ENCODE peak calls at places on chromosomes 13 and 19, in eight cellular contexts. I is RWPE1, W is endothelial cell, A is Peyer's patch, T is AG09309, M is ovary, H is GM23338, U is colonic mucosa. X is an unnamed sample.

GRCh38 chr13:20721454-20722357 is 18.2 kb downstream of the IL17D start:
- DNase-seq in I (peak), W (peak), A (no peak), T (no peak), M (peak), H (peak), U (peak), X (peak)

GRCh38 chr19:44607917-44608316 is 5.4 kb upstream of the IGSF23 start:
- DNase-seq in I (no peak), W (no peak), A (no peak), T (no peak), M (no peak), H (no peak), U (no peak), X (no peak)

GRCh38 chr19:55454787-55455243 is 6.6 kb downstream of the ISOC2 start:
- DNase-seq in I (peak), W (peak), A (no peak), T (no peak), M (no peak), H (peak), U (no peak), X (peak)

GRCh38 chr13:40445557-40445990 is 220.9 kb downstream of the FOXO1 start:
- DNase-seq in I (peak), W (peak), A (no peak), T (no peak), M (no peak), H (peak), U (peak), X (peak)

GRCh38 chr19:19527674-19528625 is 761 bp upstream of the YJEFN3 start:
- DNase-seq in I (no peak), W (no peak), A (no peak), T (no peak), M (no peak), H (peak), U (no peak), X (no peak)

GRCh38 chr13:97257800-97258799 is 36.0 kb downstream of the MBNL2 start:
- DNase-seq in I (peak), W (peak), A (no peak), T (peak), M (peak), H (peak), U (no peak), X (peak)

GRCh38 chr13:113137656-113138292 is 15.2 kb downstream of the F10 start:
- DNase-seq in I (no peak), W (no peak), A (no peak), T (no peak), M (no peak), H (no peak), U (no peak), X (no peak)

GRCh38 chr19:51370230-51370629 is 1.4 kb upstream of the CLDND2 start:
- DNase-seq in I (no peak), W (no peak), A (no peak), T (no peak), M (no peak), H (no peak), U (no peak), X (no peak)

GRCh38 chr13:99556867-99557443 is 55.7 kb downstream of the TM9SF2 start:
- DNase-seq in I (no peak), W (no peak), A (no peak), T (no peak), M (no peak), H (no peak), U (no peak), X (no peak)

GRCh38 chr13:50387124-50387581 is 371.9 kb downstream of the KCNRG start:
- DNase-seq in I (no peak), W (no peak), A (no peak), T (no peak), M (peak), H (peak), U (peak), X (peak)

GRCh38 chr13:55230570-55230908 is 1910.2 kb upstream of the PRR20A start:
- DNase-seq in I (peak), W (no peak), A (no peak), T (no peak), M (no peak), H (peak), U (no peak), X (no peak)
- TF ChIP-seq CTCF in I (no peak), W (no peak), A (no peak), T (no peak), M (no peak), H (peak), U (no peak), X (no peak)

DNA sequence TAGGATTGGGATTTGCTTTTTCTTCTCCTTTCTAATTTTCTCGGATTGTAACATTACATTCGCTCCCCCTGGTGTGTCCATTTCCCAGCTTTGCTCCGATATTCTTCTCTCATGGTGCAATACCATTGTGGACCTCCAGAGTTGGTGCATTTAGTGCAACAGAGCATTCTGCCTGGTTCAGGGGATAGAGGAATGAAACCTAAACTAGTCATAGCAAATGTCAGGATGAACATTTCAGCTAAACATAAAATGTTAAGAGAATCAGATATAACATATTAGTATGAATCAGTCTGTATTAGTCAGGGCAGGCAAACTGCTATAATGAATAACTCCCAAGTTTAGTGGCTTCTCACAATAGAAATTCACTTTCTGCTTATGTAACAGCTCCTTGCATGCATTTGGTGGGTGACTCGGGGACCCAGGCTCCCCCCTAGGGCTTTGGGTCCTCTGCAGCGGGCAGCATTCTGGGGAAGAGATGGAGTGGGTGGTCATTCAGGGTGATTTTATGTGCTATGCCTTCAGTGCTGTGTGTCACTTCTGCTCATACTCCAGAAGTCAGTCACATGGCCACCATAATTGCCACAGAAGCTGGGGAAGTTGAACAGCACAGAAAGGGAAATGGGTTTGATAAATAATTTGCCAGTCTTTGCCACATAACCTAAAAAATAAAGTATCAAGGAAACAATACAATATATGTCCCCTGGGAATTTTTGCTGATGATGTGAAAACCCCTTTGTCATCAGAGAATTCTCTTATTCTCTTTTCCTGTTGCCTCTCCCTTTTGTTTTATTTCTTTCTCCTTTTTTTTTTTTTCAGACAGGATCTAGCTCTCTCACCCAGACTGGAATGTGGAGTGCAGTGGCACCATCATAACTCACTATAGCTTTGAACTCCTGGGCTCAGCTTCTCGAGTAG is 111.0 kb downstream of the HSPH1 start:
- DNase-seq in I (no peak), W (no peak), A (no peak), T (no peak), M (no peak), H (no peak), U (no peak), X (no peak)
- TF ChIP-seq CTCF in I (no peak), W (no peak), A (no peak), T (peak), M (no peak), H (no peak), U (no peak), X (peak)

DNA sequence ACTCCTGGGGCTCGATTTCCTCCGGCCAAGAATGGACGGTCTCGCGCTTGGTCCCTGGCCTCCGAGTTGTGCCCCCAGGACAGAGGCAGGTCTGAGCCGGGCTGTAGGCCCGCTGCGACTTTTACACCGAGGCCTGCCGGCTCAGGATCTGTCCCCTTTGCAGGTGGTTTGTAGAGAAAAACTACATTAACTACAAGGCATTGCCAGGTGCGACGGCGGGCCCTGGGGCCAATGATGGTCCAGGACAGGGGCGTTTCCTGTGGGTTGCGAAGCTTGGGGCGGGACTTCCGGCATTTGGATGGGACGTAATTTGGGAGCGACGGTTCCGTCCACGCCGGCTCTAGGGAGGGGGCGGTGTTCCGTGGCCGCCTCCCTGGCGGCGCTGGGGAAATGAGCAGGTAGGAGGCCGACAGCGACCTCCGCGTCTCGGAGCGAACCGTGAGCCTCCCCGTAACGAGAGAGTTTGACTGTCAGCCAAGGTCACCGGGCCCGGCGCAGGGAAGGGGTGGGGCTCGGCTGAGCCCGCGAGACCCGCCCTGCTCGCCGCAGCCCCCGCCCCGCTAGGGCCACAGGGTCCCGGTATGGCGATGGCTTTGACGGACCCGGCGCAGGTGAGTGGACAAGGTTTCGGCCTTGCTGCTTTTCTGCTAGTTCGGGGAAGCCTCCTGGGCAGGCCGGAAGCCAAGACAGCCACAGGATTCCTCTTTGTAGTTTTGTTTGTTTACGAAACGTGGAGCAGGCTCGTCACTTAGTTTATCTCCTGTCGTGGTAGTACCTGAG is at the start of gene ZNF805:
- DNase-seq in I (peak), W (peak), A (peak), T (peak), M (peak), H (peak), U (peak), X (peak)
- TF ChIP-seq CTCF in I (no peak), W (no peak), A (no peak), T (no peak), M (no peak), H (no peak), U (no peak), X (no peak)

DNA sequence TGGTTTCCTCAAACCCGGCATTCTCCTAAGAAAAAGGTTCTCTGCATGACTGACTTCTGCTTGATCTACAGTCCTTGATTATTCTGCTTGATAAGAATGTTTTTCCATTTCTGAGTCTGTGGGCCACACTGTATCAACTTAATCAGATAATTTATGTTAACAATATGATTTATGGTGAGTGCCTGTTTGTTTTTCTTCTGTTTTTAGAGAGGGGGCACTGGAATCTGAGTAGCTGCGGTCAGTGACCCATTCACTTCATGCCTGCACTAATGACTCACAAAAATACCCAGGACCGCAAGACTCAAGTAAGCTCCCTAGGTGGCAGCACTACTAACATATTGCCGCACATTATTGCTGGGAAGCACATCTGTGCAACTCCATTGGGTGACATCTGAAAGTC is 542.3 kb upstream of the ATXN8OS start:
- DNase-seq in I (no peak), W (peak), A (no peak), T (no peak), M (no peak), H (peak), U (peak), X (no peak)
- TF ChIP-seq CTCF in I (peak), W (peak), A (peak), T (no peak), M (no peak), H (peak), U (no peak), X (no peak)

DNA sequence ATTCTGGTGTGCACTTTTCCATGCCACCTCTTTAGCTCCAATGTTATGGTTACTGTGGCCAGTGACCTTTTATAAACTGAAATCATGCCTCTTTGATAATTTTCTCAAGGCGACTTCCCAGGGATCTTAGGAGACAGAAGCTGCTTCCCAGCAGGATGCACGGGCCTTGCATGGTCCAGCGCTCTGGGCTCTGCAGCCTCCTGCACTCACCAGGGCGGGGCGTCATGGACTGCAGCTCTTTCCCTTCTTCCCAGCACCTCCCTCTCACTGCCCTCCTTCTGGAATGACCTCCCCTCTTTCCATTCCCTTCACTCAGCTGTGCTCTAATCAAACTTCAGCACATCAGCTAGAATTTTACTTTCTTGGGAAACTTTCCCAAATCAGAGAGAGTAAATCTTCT is 318.3 kb downstream of the IRS2 start:
- DNase-seq in I (no peak), W (no peak), A (no peak), T (no peak), M (no peak), H (no peak), U (no peak), X (no peak)
- TF ChIP-seq CTCF in I (no peak), W (no peak), A (no peak), T (no peak), M (no peak), H (no peak), U (no peak), X (no peak)

GRCh38 chr13:91241249-91241648 is 106.2 kb upstream of the MIR17HG start:
- DNase-seq in I (no peak), W (no peak), A (no peak), T (no peak), M (no peak), H (no peak), U (no peak), X (no peak)

GRCh38 chr13:91245283-91245682 is 102.2 kb upstream of the MIR17HG start:
- DNase-seq in I (no peak), W (no peak), A (no peak), T (no peak), M (no peak), H (no peak), U (no peak), X (no peak)

GRCh38 chr13:91238036-91238435 is 109.5 kb upstream of the MIR17HG start:
- DNase-seq in I (no peak), W (no peak), A (no peak), T (no peak), M (no peak), H (no peak), U (no peak), X (no peak)

GRCh38 chr13:91240341-91240740 is 107.1 kb upstream of the MIR17HG start:
- DNase-seq in I (no peak), W (no peak), A (no peak), T (no peak), M (no peak), H (no peak), U (no peak), X (no peak)

DNA sequence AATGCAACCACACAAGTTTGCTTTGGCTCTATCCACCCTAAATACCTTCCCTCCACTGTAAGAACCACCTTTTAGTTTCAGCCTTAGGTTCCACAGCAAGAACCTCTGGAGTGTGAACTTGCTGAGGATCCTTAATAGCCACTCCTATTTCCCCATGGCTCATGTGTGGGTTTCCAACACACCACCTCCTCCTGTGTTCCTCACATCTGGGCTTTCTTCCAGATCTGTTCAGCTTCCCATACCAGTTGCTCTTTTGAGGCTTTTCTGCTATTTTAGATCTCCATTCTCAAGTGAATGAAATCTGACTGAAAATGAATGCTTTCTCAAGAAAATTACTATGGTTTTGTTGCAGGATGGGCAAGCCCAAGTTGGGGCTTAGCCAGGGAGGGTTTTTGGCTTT is 104.8 kb upstream of the MIR17HG start:
- DNase-seq in I (no peak), W (no peak), A (no peak), T (no peak), M (no peak), H (no peak), U (no peak), X (no peak)
- TF ChIP-seq CTCF in I (no peak), W (no peak), A (no peak), T (no peak), M (no peak), H (no peak), U (no peak), X (no peak)

DNA sequence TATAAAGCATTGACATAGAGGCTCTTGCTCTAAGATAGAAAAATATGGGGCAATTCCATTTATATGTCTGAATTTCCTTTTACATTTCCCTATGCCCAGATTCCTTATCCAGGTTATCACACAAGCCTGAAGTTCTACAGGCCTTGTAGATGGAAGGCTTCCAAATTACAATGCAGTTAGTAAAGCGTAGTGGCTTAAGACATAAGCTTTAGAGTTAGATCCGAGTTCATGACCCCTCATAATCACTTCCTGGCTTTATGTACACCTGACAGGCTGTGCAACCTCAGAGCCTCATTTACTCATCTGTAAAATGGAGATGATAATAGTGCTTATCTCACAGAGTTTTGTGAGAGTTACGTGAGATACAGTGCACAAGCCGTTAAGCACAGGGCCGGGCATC is 173.5 kb downstream of the SLC7A1 start:
- DNase-seq in I (no peak), W (no peak), A (no peak), T (no peak), M (no peak), H (no peak), U (no peak), X (no peak)
- TF ChIP-seq CTCF in I (no peak), W (no peak), A (no peak), T (no peak), M (no peak), H (no peak), U (no peak), X (no peak)

X was measured in fibroblast of pulmonary artery.